ENCODE peak calls at places on chromosome 19, in nine cellular contexts. U is SK-N-SH, O is stomach, H is HepG2, C is H1, J is GM12878, P is K562, I is upper lobe of left lung, X is sigmoid colon. R is an unnamed sample.
A peak's percentile ranks its signal among the peaks of the same experiment; 100 is the strongest.

GRCh38 chr19:13302521-13303270 is 152.5 kb downstream of the IER2 start:
- DNase-seq in H (no peak), X (no peak), I (no peak), P (no peak), J (no peak), U (no peak), O (no peak), C (no peak), R (no peak)

GRCh38 chr19:46946611-46947238 is 72.9 kb upstream of the NPAS1 start:
- DNase-seq in U (no peak), C (no peak), X (no peak), P (no peak), I (no peak), H (peak; percentile 29), O (no peak), J (no peak), R (no peak)

GRCh38 chr19:17243854-17244617 is 1.7 kb downstream of the NR2F6 start:
- DNase-seq in J (no peak), O (peak; percentile 60), P (peak; percentile 48), C (peak; percentile 71), I (peak; percentile 85), H (peak; percentile 51), X (no peak), U (peak; percentile 71), R (no peak)

GRCh38 chr19:42175952-42176648 is 41.4 kb downstream of the DEDD2 start:
- DNase-seq in U (peak; percentile 59), P (no peak), J (no peak), I (peak; percentile 55), C (no peak), O (no peak), H (no peak), X (no peak), R (no peak)

GRCh38 chr19:34925278-34925855 is 1.3 kb upstream of the ZNF30 start:
- DNase-seq in U (no peak), C (no peak), I (peak; percentile 52), H (no peak), O (no peak), X (no peak), P (no peak), J (no peak), R (no peak)

GRCh38 chr19:45368737-45369340 is 1.5 kb downstream of the ERCC2 start:
- DNase-seq in P (no peak), H (no peak), X (no peak), O (no peak), C (no peak), J (no peak), U (no peak), I (no peak), R (no peak)

GRCh38 chr19:2103308-2103707 is 6.6 kb downstream of the IZUMO4 start:
- DNase-seq in H (no peak), J (no peak), P (no peak), X (no peak), U (no peak), I (no peak), C (no peak), O (no peak), R (no peak)

GRCh38 chr19:17944301-17944700 is 11.5 kb downstream of the CCDC124 start:
- DNase-seq in C (no peak), I (no peak), X (peak; percentile 79), U (no peak), O (no peak), P (no peak), H (no peak), J (no peak), R (no peak)

GRCh38 chr19:58352760-58353671 is at the start of gene A1BG:
- DNase-seq in H (no peak), X (no peak), I (peak; percentile 74), P (no peak), O (no peak), J (no peak), C (no peak), U (no peak), R (no peak)

GRCh38 chr19:19028526-19028925 is 4.8 kb downstream of the SUGP2 start:
- DNase-seq in J (no peak), O (no peak), U (no peak), P (no peak), X (no peak), C (no peak), I (no peak), H (no peak), R (no peak)

GRCh38 chr19:41919948-41920712 is 8.1 kb downstream of the ERFL start:
- DNase-seq in H (no peak), J (no peak), P (no peak), U (no peak), I (no peak), O (no peak), C (no peak), X (no peak), R (no peak)

DNA sequence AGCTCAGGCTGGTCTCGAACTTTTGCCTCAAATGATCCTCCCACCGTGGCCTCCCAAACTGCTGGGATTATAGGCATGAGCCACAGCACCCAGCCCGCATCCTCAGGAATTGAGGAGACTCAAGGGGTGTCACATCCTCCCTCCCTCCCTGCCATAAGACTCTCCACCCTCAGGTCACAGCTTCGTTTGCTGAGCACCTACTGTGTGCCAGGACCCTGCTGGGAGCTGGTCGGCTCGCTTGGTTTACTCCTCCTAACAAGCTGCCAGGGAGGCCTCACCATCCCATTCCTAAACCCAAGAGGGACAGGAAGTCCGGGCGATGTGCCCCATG is 3.0 kb downstream of the UBXN6 start:
- DNase-seq in H (no peak), C (no peak), P (no peak), X (no peak), O (no peak), I (no peak), J (no peak), U (no peak), R (no peak)
- H3K4me3 ChIP-seq in H (no peak overlapping the region), C (no peak overlapping the region), P (peak overlapping the region; percentile 67), X (no peak overlapping the region), O (no peak overlapping the region), I (no peak overlapping the region), J (no peak overlapping the region), U (no peak overlapping the region), R (peak overlapping the region; percentile 72)

GRCh38 chr19:55586976-55587668 is 6.5 kb upstream of the ZNF579 start:
- DNase-seq in P (peak; percentile 98), X (peak; percentile 96), U (peak; percentile 97), C (peak; percentile 99), O (peak; percentile 99), I (peak; percentile 99), J (peak; percentile 60), H (peak; percentile 93), R (peak; percentile 95)

GRCh38 chr19:55588738-55589137 is 8.1 kb upstream of the ZNF579 start:
- DNase-seq in P (no peak), X (no peak), J (no peak), I (no peak), C (no peak), O (no peak), U (no peak), H (no peak), R (no peak)

GRCh38 chr19:55584871-55585270 is 4.2 kb upstream of the ZNF579 start:
- DNase-seq in O (no peak), H (no peak), P (no peak), U (no peak), C (no peak), J (no peak), I (no peak), X (no peak), R (no peak)

GRCh38 chr19:55581828-55582223 is 1.2 kb upstream of the ZNF579 start:
- DNase-seq in U (no peak), H (peak; percentile 92), X (no peak), O (no peak), I (no peak), C (no peak), J (no peak), P (no peak), R (no peak)

DNA sequence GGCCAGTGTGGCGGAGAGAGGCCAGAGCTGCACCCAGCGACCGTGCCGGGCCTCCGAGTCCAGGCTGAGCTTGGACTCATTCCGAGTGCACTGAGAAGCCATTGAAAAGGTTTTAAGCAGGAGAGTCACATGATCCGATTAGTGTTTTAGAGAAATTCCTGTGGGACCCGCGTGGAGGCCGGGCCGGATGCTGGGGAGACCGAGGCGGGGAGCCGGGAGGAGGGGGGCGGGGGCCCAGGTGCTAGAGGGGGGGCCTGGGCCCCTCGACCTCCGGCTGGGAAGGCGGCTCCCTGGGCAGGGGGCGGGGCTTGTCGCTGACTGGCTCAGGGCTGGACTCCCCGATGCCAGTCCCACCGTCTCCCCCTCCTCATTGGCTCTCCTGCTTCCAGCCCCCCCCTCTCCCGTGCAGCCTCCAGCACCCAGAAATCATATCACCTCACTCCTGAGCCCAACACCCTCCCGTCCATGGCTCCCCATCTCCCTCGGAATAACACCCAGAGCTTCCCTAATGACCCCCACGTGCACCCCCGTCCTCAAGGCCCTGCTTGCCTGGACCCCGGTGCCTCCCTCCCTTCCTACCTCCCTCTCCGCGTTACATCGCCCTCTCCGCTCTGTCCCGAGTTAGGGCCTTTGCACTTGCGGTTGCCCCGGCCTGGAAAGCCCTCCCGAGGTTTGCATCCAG is 5.2 kb upstream of the ZNF579 start:
- DNase-seq in X (peak; percentile 89), O (peak; percentile 76), J (no peak), H (peak; percentile 76), U (peak; percentile 93), I (peak; percentile 91), C (peak; percentile 92), P (peak; percentile 50), R (peak; percentile 74)
- TF ChIP-seq EP300 in X (no peak), O (no peak), J (no peak), H (no peak), U (no peak), I (no peak), C (no peak), P (no peak), R (no peak)

GRCh38 chr19:6588508-6589345 is 2.2 kb downstream of the CD70 start:
- DNase-seq in U (no peak), J (no peak), H (no peak), O (no peak), I (no peak), C (no peak), X (no peak), P (peak; percentile 6), R (no peak)
- TF ChIP-seq POLR2AphosphoS5 in U (no peak), J (peak; percentile 87), H (no peak), O (no peak), I (no peak), C (no peak), X (no peak), P (no peak), R (no peak)

GRCh38 chr19:40411958-40412499 is 1.1 kb downstream of the PRX start:
- DNase-seq in X (no peak), J (no peak), H (no peak), O (no peak), I (no peak), C (no peak), U (peak; percentile 11), P (peak; percentile 56), R (no peak)

GRCh38 chr19:40414536-40415535 is 1.7 kb upstream of the PRX start:
- DNase-seq in J (no peak), X (no peak), C (no peak), U (peak; percentile 12), P (no peak), I (peak; percentile 50), O (no peak), H (no peak), R (no peak)

GRCh38 chr19:40412866-40413265 is 312 bp downstream of the PRX start:
- DNase-seq in O (no peak), C (no peak), H (no peak), X (no peak), P (no peak), U (no peak), J (no peak), I (no peak), R (no peak)

GRCh38 chr19:40411125-40411842 is 1.9 kb downstream of the PRX start:
- DNase-seq in C (no peak), U (peak; percentile 12), J (no peak), P (no peak), X (no peak), O (no peak), I (no peak), H (no peak), R (no peak)

GRCh38 chr19:40413291-40413994 is at the start of gene PRX:
- DNase-seq in X (no peak), H (no peak), I (no peak), P (peak; percentile 56), U (peak; percentile 72), J (no peak), C (peak; percentile 85), O (no peak), R (no peak)
- H3K4me3 ChIP-seq in X (no peak within 1 kb of the TSS), H (no peak within 1 kb of the TSS), I (peak within 1 kb of the TSS; percentile 43), P (no peak within 1 kb of the TSS), U (no peak within 1 kb of the TSS), J (no peak within 1 kb of the TSS), C (no peak within 1 kb of the TSS), O (peak within 1 kb of the TSS; percentile 6), R (no peak within 1 kb of the TSS)